ENCODE peak calls at places on chromosome 21, in five cellular contexts. One of them, this sample, is unnamed.

GRCh38 chr21:35051287-35051818 is 2.3 kb upstream of the RUNX1 start:
- DNase-seq in adrenal gland: peak
- DNase-seq in CD4-positive, alpha-beta T cell: peak
- DNase-seq in endothelial cell: peak
- DNase-seq in cardiac muscle cell: peak
- DNase-seq in this sample: peak

GRCh38 chr21:32456497-32456918 is 44.0 kb downstream of the EVA1C start:
- DNase-seq in cardiac muscle cell: peak
- DNase-seq in CD4-positive, alpha-beta T cell: no peak
- DNase-seq in adrenal gland: no peak
- DNase-seq in endothelial cell: no peak
- DNase-seq in this sample: no peak

GRCh38 chr21:14685568-14685967 is 139.5 kb upstream of the SAMSN1 start:
- DNase-seq in adrenal gland: no peak
- DNase-seq in CD4-positive, alpha-beta T cell: no peak
- DNase-seq in endothelial cell: no peak
- DNase-seq in cardiac muscle cell: no peak
- DNase-seq in this sample: no peak

GRCh38 chr21:28375708-28376385 is 616.8 kb downstream of the LTN1 start:
- DNase-seq in CD4-positive, alpha-beta T cell: no peak
- DNase-seq in endothelial cell: no peak
- DNase-seq in cardiac muscle cell: peak
- DNase-seq in adrenal gland: no peak
- DNase-seq in this sample: no peak

GRCh38 chr21:45142469-45142868 is 68.1 kb downstream of the ADARB1 start:
- DNase-seq in endothelial cell: no peak
- DNase-seq in adrenal gland: peak
- DNase-seq in CD4-positive, alpha-beta T cell: no peak
- DNase-seq in cardiac muscle cell: peak
- DNase-seq in this sample: no peak

GRCh38 chr21:24727803-24728425 is 879.4 kb downstream of the MRPL39 start:
- DNase-seq in endothelial cell: no peak
- DNase-seq in cardiac muscle cell: no peak
- DNase-seq in adrenal gland: no peak
- DNase-seq in CD4-positive, alpha-beta T cell: no peak
- DNase-seq in this sample: no peak

GRCh38 chr21:44569861-44570517 is 3.5 kb upstream of the KRTAP10-4 start:
- DNase-seq in CD4-positive, alpha-beta T cell: no peak
- DNase-seq in adrenal gland: no peak
- DNase-seq in cardiac muscle cell: no peak
- DNase-seq in endothelial cell: no peak
- DNase-seq in this sample: no peak

GRCh38 chr21:45341779-45342178 is 54.1 kb upstream of the POFUT2 start:
- DNase-seq in CD4-positive, alpha-beta T cell: no peak
- DNase-seq in cardiac muscle cell: peak
- DNase-seq in endothelial cell: no peak
- DNase-seq in adrenal gland: no peak
- DNase-seq in this sample: no peak

GRCh38 chr21:21156397-21156796 is 158.2 kb downstream of the NCAM2 start:
- DNase-seq in endothelial cell: no peak
- DNase-seq in adrenal gland: no peak
- DNase-seq in CD4-positive, alpha-beta T cell: no peak
- DNase-seq in cardiac muscle cell: no peak
- DNase-seq in this sample: no peak

GRCh38 chr21:32083175-32083574 is 195.7 kb downstream of the MIS18A start:
- DNase-seq in endothelial cell: no peak
- DNase-seq in cardiac muscle cell: peak
- DNase-seq in CD4-positive, alpha-beta T cell: no peak
- DNase-seq in adrenal gland: no peak
- DNase-seq in this sample: no peak

GRCh38 chr21:15978158-15978805 is 248.5 kb downstream of the USP25 start:
- DNase-seq in cardiac muscle cell: peak
- DNase-seq in endothelial cell: no peak
- DNase-seq in adrenal gland: no peak
- DNase-seq in CD4-positive, alpha-beta T cell: no peak
- DNase-seq in this sample: no peak

GRCh38 chr21:33332143-33332542 is 7.4 kb downstream of the IFNAR1 start:
- DNase-seq in endothelial cell: no peak
- DNase-seq in adrenal gland: no peak
- DNase-seq in cardiac muscle cell: no peak
- DNase-seq in CD4-positive, alpha-beta T cell: no peak
- DNase-seq in this sample: no peak

GRCh38 chr21:31364265-31364945 is 20.3 kb upstream of the TIAM1 start:
- DNase-seq in cardiac muscle cell: no peak
- DNase-seq in adrenal gland: no peak
- DNase-seq in CD4-positive, alpha-beta T cell: no peak
- DNase-seq in endothelial cell: no peak
- DNase-seq in this sample: peak

GRCh38 chr21:35252831-35253230 is 203.7 kb upstream of the RUNX1 start:
- DNase-seq in cardiac muscle cell: no peak
- DNase-seq in CD4-positive, alpha-beta T cell: no peak
- DNase-seq in adrenal gland: no peak
- DNase-seq in endothelial cell: no peak
- DNase-seq in this sample: no peak

GRCh38 chr21:28111151-28111619 is 881.5 kb downstream of the LTN1 start:
- DNase-seq in CD4-positive, alpha-beta T cell: no peak
- DNase-seq in cardiac muscle cell: peak
- DNase-seq in adrenal gland: peak
- DNase-seq in endothelial cell: no peak
- DNase-seq in this sample: no peak

GRCh38 chr21:45324430-45325205 is 36.9 kb upstream of the POFUT2 start:
- DNase-seq in adrenal gland: no peak
- DNase-seq in endothelial cell: no peak
- DNase-seq in cardiac muscle cell: no peak
- DNase-seq in CD4-positive, alpha-beta T cell: no peak
- DNase-seq in this sample: no peak

GRCh38 chr21:23633447-23633846 is 1973.8 kb downstream of the MRPL39 start:
- DNase-seq in cardiac muscle cell: no peak
- DNase-seq in CD4-positive, alpha-beta T cell: no peak
- DNase-seq in adrenal gland: no peak
- DNase-seq in endothelial cell: no peak
- DNase-seq in this sample: no peak

GRCh38 chr21:45406801-45407628 is 2.0 kb downstream of the COL18A1 start:
- DNase-seq in endothelial cell: peak
- DNase-seq in adrenal gland: peak
- DNase-seq in cardiac muscle cell: no peak
- DNase-seq in CD4-positive, alpha-beta T cell: no peak
- DNase-seq in this sample: no peak

GRCh38 chr21:29540289-29540688 is 241.6 kb downstream of the BACH1 start:
- DNase-seq in CD4-positive, alpha-beta T cell: no peak
- DNase-seq in adrenal gland: no peak
- DNase-seq in endothelial cell: no peak
- DNase-seq in cardiac muscle cell: no peak
- DNase-seq in this sample: no peak

GRCh38 chr21:44299085-44299457 is 782 bp upstream of the PFKL start:
- DNase-seq in CD4-positive, alpha-beta T cell: no peak
- DNase-seq in endothelial cell: no peak
- DNase-seq in adrenal gland: no peak
- DNase-seq in cardiac muscle cell: no peak
- DNase-seq in this sample: no peak

GRCh38 chr21:35217504-35218060 is 168.5 kb upstream of the RUNX1 start:
- DNase-seq in cardiac muscle cell: peak
- DNase-seq in adrenal gland: no peak
- DNase-seq in endothelial cell: no peak
- DNase-seq in CD4-positive, alpha-beta T cell: no peak
- DNase-seq in this sample: no peak

GRCh38 chr21:44507673-44508425 is 32.1 kb downstream of the KRTAP10-1 start:
- DNase-seq in adrenal gland: no peak
- DNase-seq in CD4-positive, alpha-beta T cell: no peak
- DNase-seq in endothelial cell: no peak
- DNase-seq in cardiac muscle cell: no peak
- DNase-seq in this sample: no peak

GRCh38 chr21:14591882-14592281 is 45.8 kb upstream of the SAMSN1 start:
- DNase-seq in cardiac muscle cell: peak
- DNase-seq in endothelial cell: no peak
- DNase-seq in adrenal gland: peak
- DNase-seq in CD4-positive, alpha-beta T cell: no peak
- DNase-seq in this sample: no peak

GRCh38 chr21:19321688-19322087 is 918.1 kb upstream of the TMPRSS15 start:
- DNase-seq in cardiac muscle cell: no peak
- DNase-seq in CD4-positive, alpha-beta T cell: no peak
- DNase-seq in adrenal gland: no peak
- DNase-seq in endothelial cell: no peak
- DNase-seq in this sample: no peak

GRCh38 chr21:46498335-46499050 is 39.8 kb downstream of the DIP2A start:
- DNase-seq in endothelial cell: no peak
- DNase-seq in cardiac muscle cell: no peak
- DNase-seq in adrenal gland: no peak
- DNase-seq in CD4-positive, alpha-beta T cell: no peak
- DNase-seq in this sample: no peak

GRCh38 chr21:45190013-45190412 is 97.7 kb downstream of the POFUT2 start:
- DNase-seq in cardiac muscle cell: no peak
- DNase-seq in adrenal gland: no peak
- DNase-seq in endothelial cell: no peak
- DNase-seq in CD4-positive, alpha-beta T cell: no peak
- DNase-seq in this sample: no peak

GRCh38 chr21:44931137-44931500 is 8.7 kb upstream of the SLX9 start:
- DNase-seq in cardiac muscle cell: peak
- DNase-seq in adrenal gland: no peak
- DNase-seq in endothelial cell: no peak
- DNase-seq in CD4-positive, alpha-beta T cell: no peak
- DNase-seq in this sample: peak

GRCh38 chr21:42164064-42164789 is 54.7 kb upstream of the ABCG1 start:
- DNase-seq in endothelial cell: peak
- DNase-seq in CD4-positive, alpha-beta T cell: peak
- DNase-seq in adrenal gland: peak
- DNase-seq in cardiac muscle cell: peak
- DNase-seq in this sample: peak
- TF ChIP-seq CTCF in endothelial cell: no peak
- TF ChIP-seq CTCF in CD4-positive, alpha-beta T cell: peak
- TF ChIP-seq CTCF in adrenal gland: peak
- TF ChIP-seq CTCF in cardiac muscle cell: peak
- TF ChIP-seq CTCF in this sample: peak

GRCh38 chr21:43269461-43269860 is 100.7 kb downstream of the CRYAA start:
- DNase-seq in endothelial cell: peak
- DNase-seq in cardiac muscle cell: no peak
- DNase-seq in adrenal gland: no peak
- DNase-seq in CD4-positive, alpha-beta T cell: peak
- DNase-seq in this sample: peak
- TF ChIP-seq CTCF in endothelial cell: no peak
- TF ChIP-seq CTCF in cardiac muscle cell: peak
- TF ChIP-seq CTCF in adrenal gland: no peak
- TF ChIP-seq CTCF in CD4-positive, alpha-beta T cell: peak
- TF ChIP-seq CTCF in this sample: peak

GRCh38 chr21:25862112-25862511 is 127.3 kb downstream of the GABPA start:
- DNase-seq in endothelial cell: no peak
- DNase-seq in cardiac muscle cell: no peak
- DNase-seq in adrenal gland: no peak
- DNase-seq in CD4-positive, alpha-beta T cell: no peak
- DNase-seq in this sample: no peak

GRCh38 chr21:25863031-25863430 is 128.3 kb downstream of the GABPA start:
- DNase-seq in cardiac muscle cell: no peak
- DNase-seq in CD4-positive, alpha-beta T cell: no peak
- DNase-seq in endothelial cell: no peak
- DNase-seq in adrenal gland: no peak
- DNase-seq in this sample: no peak

GRCh38 chr21:25859264-25859931 is 124.6 kb downstream of the GABPA start:
- DNase-seq in cardiac muscle cell: no peak
- DNase-seq in endothelial cell: no peak
- DNase-seq in CD4-positive, alpha-beta T cell: no peak
- DNase-seq in adrenal gland: no peak
- DNase-seq in this sample: no peak

GRCh38 chr21:25863747-25864146 is 129.0 kb downstream of the GABPA start:
- DNase-seq in adrenal gland: no peak
- DNase-seq in endothelial cell: no peak
- DNase-seq in cardiac muscle cell: no peak
- DNase-seq in CD4-positive, alpha-beta T cell: no peak
- DNase-seq in this sample: no peak

GRCh38 chr21:25862596-25862995 is 127.8 kb downstream of the GABPA start:
- DNase-seq in CD4-positive, alpha-beta T cell: no peak
- DNase-seq in adrenal gland: no peak
- DNase-seq in cardiac muscle cell: peak
- DNase-seq in endothelial cell: no peak
- DNase-seq in this sample: peak
- TF ChIP-seq CTCF in CD4-positive, alpha-beta T cell: peak
- TF ChIP-seq CTCF in adrenal gland: peak
- TF ChIP-seq CTCF in cardiac muscle cell: peak
- TF ChIP-seq CTCF in endothelial cell: peak
- TF ChIP-seq CTCF in this sample: peak

DNA sequence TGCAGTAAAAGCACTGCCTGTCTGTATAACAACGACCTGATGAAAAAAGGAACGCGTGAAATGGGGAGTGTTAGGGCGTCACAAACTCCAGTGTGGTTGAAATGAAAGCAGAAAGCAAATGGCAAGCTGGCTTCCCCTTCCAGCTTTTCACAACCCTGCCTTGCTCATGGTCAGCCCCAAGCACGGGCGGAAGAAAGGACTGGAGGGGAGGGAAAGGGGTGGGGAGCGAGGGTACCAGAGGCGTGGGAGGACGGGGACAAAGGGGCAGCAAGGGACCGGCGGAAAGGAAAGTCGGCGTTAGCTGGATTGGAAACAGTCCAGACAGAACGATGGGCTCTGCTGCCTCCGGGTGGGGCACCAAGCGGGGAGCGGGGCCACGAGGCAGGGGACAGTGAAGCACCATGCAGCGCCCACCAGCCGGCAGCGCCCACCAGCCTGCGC is 9.6 kb downstream of the VPS26C start:
- DNase-seq in adrenal gland: peak
- DNase-seq in cardiac muscle cell: peak
- DNase-seq in endothelial cell: no peak
- DNase-seq in CD4-positive, alpha-beta T cell: no peak
- DNase-seq in this sample: peak
- TF ChIP-seq CTCF in adrenal gland: no peak
- TF ChIP-seq CTCF in cardiac muscle cell: no peak
- TF ChIP-seq CTCF in endothelial cell: no peak
- TF ChIP-seq CTCF in CD4-positive, alpha-beta T cell: no peak
- TF ChIP-seq CTCF in this sample: no peak